ENCODE peak calls at places on chromosomes 6 and 20, in nine cellular contexts. Z is suprapubic skin; L is DND-41; T is substantia nigra; S is hepatocyte; G is tibial artery; R is coronary artery; D is CD4-positive, CD25-positive, alpha-beta regulatory T cell; V is lung. I is an unnamed sample.

GRCh38 chr6:81383472-81383871 is 369.0 kb downstream of the TENT5A start:
- DNase-seq in Z (no peak), L (peak), T (no peak), S (no peak), G (no peak), R (no peak), D (no peak), V (no peak), I (no peak)

GRCh38 chr20:57109151-57109953 is 157.1 kb downstream of the BMP7 start:
- DNase-seq in Z (no peak), L (no peak), T (no peak), S (peak), G (no peak), R (no peak), D (no peak), V (no peak), I (no peak)

GRCh38 chr20:47263502-47264084 is 92.9 kb downstream of the ZMYND8 start:
- DNase-seq in Z (no peak), L (no peak), T (no peak), S (no peak), G (no peak), R (no peak), D (no peak), V (no peak), I (no peak)

GRCh38 chr6:32087574-32088486 is 21.3 kb downstream of the TNXB start:
- DNase-seq in Z (peak), L (no peak), T (no peak), S (peak), G (peak), R (peak), D (peak), V (peak), I (peak)

GRCh38 chr6:168264593-168265335 is 54.8 kb downstream of the DACT2 start:
- DNase-seq in Z (peak), L (no peak), T (no peak), S (peak), G (no peak), R (no peak), D (no peak), V (no peak), I (no peak)

GRCh38 chr20:51767867-51768758 is at the start of gene ATP9A:
- DNase-seq in Z (peak), L (no peak), T (no peak), S (peak), G (no peak), R (no peak), D (no peak), V (peak), I (no peak)

GRCh38 chr6:24985313-24985712 is 49.6 kb upstream of the RIPOR2 start:
- DNase-seq in Z (no peak), L (no peak), T (no peak), S (no peak), G (no peak), R (no peak), D (no peak), V (no peak), I (no peak)

GRCh38 chr6:170186909-170187668 is 103.8 kb downstream of the DLL1 start:
- DNase-seq in Z (no peak), L (no peak), T (no peak), S (no peak), G (no peak), R (peak), D (no peak), V (no peak), I (no peak)

GRCh38 chr20:52874241-52874640 is 97.9 kb upstream of the TSHZ2 start:
- DNase-seq in Z (no peak), L (no peak), T (no peak), S (no peak), G (no peak), R (no peak), D (no peak), V (no peak), I (no peak)

GRCh38 chr6:79436232-79436631 is 101.0 kb downstream of the LCA5 start:
- DNase-seq in Z (no peak), L (no peak), T (no peak), S (no peak), G (no peak), R (no peak), D (no peak), V (no peak), I (no peak)

GRCh38 chr6:84738996-84739865 is 25.2 kb downstream of the TBX18 start:
- DNase-seq in Z (no peak), L (no peak), T (no peak), S (no peak), G (no peak), R (no peak), D (no peak), V (no peak), I (no peak)

GRCh38 chr6:16756660-16757270 is 4.5 kb downstream of the ATXN1 start:
- DNase-seq in Z (no peak), L (no peak), T (no peak), S (no peak), G (no peak), R (no peak), D (no peak), V (no peak), I (no peak)

GRCh38 chr6:16755544-16755943 is 5.7 kb downstream of the ATXN1 start:
- DNase-seq in Z (no peak), L (no peak), T (no peak), S (no peak), G (no peak), R (no peak), D (no peak), V (no peak), I (no peak)

GRCh38 chr6:16757332-16757731 is 3.9 kb downstream of the ATXN1 start:
- DNase-seq in Z (no peak), L (no peak), T (no peak), S (no peak), G (no peak), R (no peak), D (no peak), V (no peak), I (no peak)

GRCh38 chr6:16754274-16754673 is 7.0 kb downstream of the ATXN1 start:
- DNase-seq in Z (no peak), L (no peak), T (no peak), S (no peak), G (no peak), R (no peak), D (no peak), V (no peak), I (no peak)

GRCh38 chr6:16754864-16755263 is 6.4 kb downstream of the ATXN1 start:
- DNase-seq in Z (no peak), L (no peak), T (no peak), S (peak), G (no peak), R (no peak), D (no peak), V (no peak), I (no peak)
- H3K27ac ChIP-seq in Z (no peak), L (no peak), T (no peak), S (peak), G (peak), R (no peak), D (no peak), V (no peak), I (no peak)

DNA sequence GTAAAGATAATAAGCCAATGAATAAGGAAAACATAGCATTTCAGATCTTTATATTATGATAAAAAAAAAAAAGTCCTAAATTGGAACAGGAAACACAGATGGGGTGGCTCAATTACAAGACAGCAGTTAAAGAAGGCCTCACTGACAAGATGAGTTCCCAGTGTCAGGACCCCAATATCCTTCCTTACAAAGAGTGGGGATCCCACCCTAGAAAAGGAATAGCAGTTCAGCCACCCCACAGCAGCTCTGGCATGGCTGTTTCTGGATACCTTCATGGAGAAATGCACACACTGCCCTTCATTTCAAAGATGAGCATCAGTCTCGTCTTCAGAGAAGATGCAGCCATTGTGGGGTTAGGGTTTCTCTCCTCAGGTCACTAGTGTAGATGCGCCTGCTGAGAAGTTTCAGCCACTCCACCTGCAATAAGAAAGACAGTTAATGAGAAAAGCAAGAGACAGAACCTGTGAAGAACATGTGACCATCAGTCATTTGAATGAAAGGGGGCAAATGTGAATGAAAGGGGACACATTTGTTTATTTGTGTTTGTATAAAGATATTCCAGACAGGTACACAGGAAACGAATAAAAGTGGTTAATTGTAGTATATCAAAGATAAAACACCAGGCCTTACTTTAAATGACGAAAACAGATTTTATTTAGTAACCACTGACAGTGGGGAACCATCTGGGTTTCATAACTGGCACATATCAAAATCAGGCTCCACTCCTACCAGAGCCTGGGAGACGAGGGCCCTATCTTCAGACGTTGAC is 121.3 kb upstream of the PRSS16 start:
- DNase-seq in Z (no peak), L (no peak), T (no peak), S (no peak), G (no peak), R (no peak), D (no peak), V (no peak), I (no peak)
- H3K27ac ChIP-seq in Z (no peak), L (peak), T (no peak), S (peak), G (peak), R (peak), D (peak), V (no peak), I (peak)

DNA sequence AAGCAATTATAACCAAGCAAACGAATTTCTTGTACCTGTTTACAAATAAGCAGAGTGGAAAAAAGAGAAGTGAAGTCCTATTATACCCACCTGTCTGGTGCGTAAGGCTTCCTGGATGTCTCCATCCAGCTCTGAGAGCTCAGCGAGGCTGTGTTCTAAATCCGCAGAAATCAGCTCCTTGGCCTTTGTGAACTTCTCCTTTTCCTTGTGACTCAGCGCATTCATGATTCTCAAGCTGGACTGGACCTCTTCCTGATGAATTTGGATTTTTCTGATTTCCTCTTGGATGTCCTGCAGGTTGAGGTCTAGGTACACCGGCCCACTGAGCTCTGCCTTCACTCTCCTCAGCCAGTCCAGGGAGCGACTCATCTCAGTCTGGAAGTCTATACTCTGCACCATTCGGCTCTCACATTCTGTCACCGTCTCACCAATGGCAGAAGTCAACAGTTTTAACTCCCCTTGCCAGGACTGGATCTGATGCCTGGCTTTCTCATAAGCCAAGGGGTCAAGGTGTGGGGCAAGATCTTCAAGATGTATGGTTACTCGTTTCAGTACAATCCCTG is 307.4 kb downstream of the SYNE1 start:
- DNase-seq in Z (no peak), L (no peak), T (no peak), S (no peak), G (no peak), R (no peak), D (no peak), V (no peak), I (no peak)
- H3K27ac ChIP-seq in Z (no peak), L (no peak), T (no peak), S (no peak), G (no peak), R (no peak), D (no peak), V (no peak), I (no peak)

GRCh38 chr6:133701633-133702331 is 187.1 kb upstream of the TCF21 start:
- DNase-seq in Z (no peak), L (no peak), T (no peak), S (peak), G (no peak), R (no peak), D (no peak), V (no peak), I (no peak)
- H3K27ac ChIP-seq in Z (no peak), L (no peak), T (no peak), S (no peak), G (no peak), R (no peak), D (no peak), V (peak), I (no peak)

GRCh38 chr20:59987135-59987534 is 28.9 kb downstream of the CDH26 start:
- DNase-seq in Z (no peak), L (no peak), T (no peak), S (no peak), G (no peak), R (no peak), D (no peak), V (no peak), I (no peak)

GRCh38 chr20:59985864-59986263 is 27.6 kb downstream of the CDH26 start:
- DNase-seq in Z (no peak), L (peak), T (no peak), S (no peak), G (no peak), R (no peak), D (no peak), V (no peak), I (no peak)

GRCh38 chr20:59984551-59984950 is 26.3 kb downstream of the CDH26 start:
- DNase-seq in Z (no peak), L (no peak), T (no peak), S (no peak), G (no peak), R (no peak), D (no peak), V (no peak), I (no peak)

GRCh38 chr20:59992531-59992930 is 34.3 kb downstream of the CDH26 start:
- DNase-seq in Z (no peak), L (no peak), T (no peak), S (no peak), G (no peak), R (no peak), D (no peak), V (no peak), I (no peak)

GRCh38 chr20:59988141-59988540 is 29.9 kb downstream of the CDH26 start:
- DNase-seq in Z (no peak), L (no peak), T (no peak), S (peak), G (no peak), R (no peak), D (no peak), V (peak), I (no peak)
- H3K27ac ChIP-seq in Z (no peak), L (no peak), T (no peak), S (no peak), G (no peak), R (no peak), D (no peak), V (no peak), I (no peak)

GRCh38 chr20:4957187-4957586 is 44.1 kb downstream of the SLC23A2 start:
- DNase-seq in Z (no peak), L (no peak), T (no peak), S (no peak), G (no peak), R (no peak), D (no peak), V (no peak), I (no peak)
- H3K27ac ChIP-seq in Z (no peak), L (no peak), T (no peak), S (no peak), G (no peak), R (no peak), D (no peak), V (no peak), I (no peak)

GRCh38 chr6:134724653-134725340 is 225.1 kb downstream of the ALDH8A1 start:
- DNase-seq in Z (no peak), L (no peak), T (no peak), S (no peak), G (no peak), R (no peak), D (no peak), V (no peak), I (no peak)

GRCh38 chr6:134722429-134722828 is 227.5 kb downstream of the ALDH8A1 start:
- DNase-seq in Z (no peak), L (no peak), T (no peak), S (no peak), G (no peak), R (no peak), D (no peak), V (no peak), I (no peak)

GRCh38 chr6:134725590-134725989 is 224.3 kb downstream of the ALDH8A1 start:
- DNase-seq in Z (no peak), L (no peak), T (no peak), S (no peak), G (no peak), R (no peak), D (no peak), V (no peak), I (no peak)

GRCh38 chr6:134721095-134721400 is 228.9 kb downstream of the ALDH8A1 start:
- DNase-seq in Z (no peak), L (no peak), T (no peak), S (no peak), G (no peak), R (no peak), D (no peak), V (no peak), I (no peak)

DNA sequence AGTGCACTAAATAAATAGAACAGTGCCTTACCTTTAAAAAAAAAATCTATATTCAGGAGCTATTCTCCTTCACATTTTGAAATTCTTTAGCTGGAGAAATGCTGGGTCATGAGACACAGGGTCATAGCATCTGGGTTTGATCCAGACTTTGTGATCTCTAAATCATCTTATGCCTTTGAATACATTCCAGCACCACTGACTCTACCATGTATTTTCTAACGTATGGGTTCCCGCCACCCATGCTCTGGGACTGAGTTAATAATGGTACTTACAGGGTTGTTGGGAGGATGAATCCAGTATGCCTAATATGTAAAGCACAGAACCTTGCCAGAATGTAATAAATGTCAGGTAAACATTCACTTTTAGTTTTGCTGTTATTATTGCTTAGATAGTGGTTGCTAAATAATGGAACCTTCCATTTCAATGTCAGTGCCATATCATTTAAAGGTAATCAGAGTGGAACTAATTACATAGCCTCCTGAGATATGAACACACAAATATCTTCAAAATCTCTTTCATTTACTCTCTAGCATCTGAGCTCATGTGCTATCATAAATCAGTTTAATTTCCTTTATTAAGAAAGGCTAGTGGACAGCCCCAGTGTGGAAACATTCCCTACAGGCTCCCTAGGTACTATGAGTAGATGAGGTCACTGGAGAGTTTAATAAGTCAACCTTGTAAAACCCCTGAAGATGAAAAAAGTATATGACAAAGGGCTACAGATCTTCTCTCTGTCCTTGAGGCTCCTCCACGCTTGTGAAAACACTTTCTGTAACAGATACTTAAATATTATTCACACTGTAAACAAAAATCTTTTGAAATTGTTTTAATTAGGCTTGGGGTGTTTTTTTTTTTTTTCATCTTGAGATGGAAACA is 226.7 kb downstream of the ALDH8A1 start:
- DNase-seq in Z (no peak), L (no peak), T (no peak), S (no peak), G (no peak), R (no peak), D (no peak), V (no peak), I (no peak)
- H3K27ac ChIP-seq in Z (peak), L (no peak), T (no peak), S (peak), G (no peak), R (no peak), D (no peak), V (no peak), I (no peak)

DNA sequence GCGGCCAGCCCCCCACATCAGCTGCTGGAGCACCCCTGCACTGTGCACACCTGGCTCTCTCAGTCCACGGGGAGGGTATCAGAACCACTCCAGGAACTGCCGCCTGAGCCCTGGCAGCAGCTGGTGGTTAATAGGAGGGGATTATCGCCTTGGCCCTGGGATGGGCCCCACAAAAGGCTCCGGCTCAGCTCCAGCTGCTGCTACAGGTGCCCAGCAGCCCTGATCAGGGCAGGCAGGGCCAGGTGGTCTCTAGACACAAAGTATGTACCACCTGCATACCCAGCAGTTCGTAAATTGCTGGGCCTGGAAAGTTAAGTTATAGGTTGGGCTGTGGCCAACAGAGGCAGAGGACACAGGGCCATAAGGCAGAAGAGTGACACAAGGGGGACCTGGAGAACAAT is 35.1 kb downstream of the RRBP1 start:
- DNase-seq in Z (peak), L (no peak), T (no peak), S (no peak), G (no peak), R (no peak), D (no peak), V (no peak), I (no peak)
- H3K27ac ChIP-seq in Z (no peak), L (no peak), T (no peak), S (no peak), G (no peak), R (no peak), D (no peak), V (no peak), I (no peak)

DNA sequence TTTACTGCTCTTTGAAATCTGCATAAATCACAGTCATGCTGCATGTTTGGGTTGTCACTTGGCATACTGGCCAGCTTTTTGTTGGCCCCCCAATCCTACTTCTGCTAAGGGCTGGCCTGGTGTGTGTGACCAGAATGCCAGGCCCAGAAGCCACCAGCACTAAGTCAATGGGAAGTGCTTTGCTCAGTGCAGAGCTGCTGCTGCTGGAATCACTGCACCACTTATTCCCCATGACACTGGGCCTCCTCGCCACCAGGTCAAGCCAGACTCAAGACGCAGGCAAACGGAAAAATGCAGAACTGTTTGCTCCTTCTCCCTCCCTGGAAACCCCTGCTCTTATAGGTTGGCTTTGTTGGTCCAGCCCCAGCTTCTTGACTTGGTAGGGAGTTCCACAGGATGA is 121.9 kb downstream of the PHACTR3 start:
- DNase-seq in Z (no peak), L (no peak), T (no peak), S (no peak), G (no peak), R (peak), D (no peak), V (no peak), I (no peak)
- H3K27ac ChIP-seq in Z (no peak), L (no peak), T (no peak), S (no peak), G (no peak), R (no peak), D (no peak), V (no peak), I (no peak)